ENCODE peak calls at places on chromosomes 12 and 14, in six cellular contexts. K is fibroblast of lung, I is spleen, S is esophagus squamous epithelium, E is heart left ventricle, U is pancreas. Y is an unnamed sample. For H3K4me1 and H3K9me3, the result is how much of the 10 kb centered on the place peaks cover.

GRCh38 chr14:61893371-61893940 is 131.2 kb downstream of the SNAPC1 start:
- DNase-seq in U (no peak), E (no peak), I (no peak), K (no peak), S (no peak), Y (no peak)

GRCh38 chr12:47145188-47145587 is 65.4 kb upstream of the AMIGO2 start:
- DNase-seq in I (no peak), S (no peak), E (no peak), U (no peak), K (no peak), Y (no peak)

GRCh38 chr12:122643207-122643805 is 59.9 kb downstream of the HCAR2 start:
- DNase-seq in S (no peak), I (no peak), U (no peak), K (no peak), E (no peak), Y (no peak)

GRCh38 chr12:1584326-1584725 is 10.1 kb downstream of the FBXL14 start:
- DNase-seq in U (no peak), S (no peak), E (no peak), K (no peak), I (no peak), Y (no peak)

GRCh38 chr14:67623114-67623513 is 3.4 kb downstream of the ARG2 start:
- DNase-seq in S (no peak), U (no peak), E (no peak), I (no peak), K (peak), Y (no peak)

GRCh38 chr14:103123128-103123633 is at the start of gene TNFAIP2:
- DNase-seq in S (no peak), E (peak), U (no peak), I (peak), K (no peak), Y (no peak)

GRCh38 chr12:65335021-65335714 is 56.7 kb downstream of the MSRB3 start:
- DNase-seq in E (peak), S (no peak), K (peak), U (no peak), I (no peak), Y (peak)

GRCh38 chr14:69547701-69548348 is 26.8 kb downstream of the CCDC177 start:
- DNase-seq in U (no peak), I (no peak), S (no peak), E (no peak), K (peak), Y (no peak)

GRCh38 chr12:69024413-69024812 is 91.4 kb upstream of the CPM start:
- DNase-seq in I (no peak), S (no peak), E (no peak), K (peak), U (peak), Y (no peak)

GRCh38 chr12:41189395-41190251 is 1.5 kb downstream of the PDZRN4 start:
- DNase-seq in I (no peak), K (no peak), E (no peak), S (no peak), U (no peak), Y (no peak)

GRCh38 chr14:97332591-97332984 is 535.4 kb downstream of the VRK1 start:
- DNase-seq in K (no peak), I (no peak), E (no peak), S (no peak), U (no peak), Y (no peak)

GRCh38 chr14:74963705-74964271 is 8.4 kb upstream of the PGF start:
- DNase-seq in E (no peak), S (no peak), I (peak), U (no peak), K (peak), Y (no peak)

GRCh38 chr14:80954771-80955299 is 586 bp upstream of the TSHR start:
- DNase-seq in E (peak), U (peak), I (peak), K (peak), S (no peak), Y (peak)

GRCh38 chr14:104390941-104391901 is 188.3 kb upstream of the C14orf180 start:
- DNase-seq in I (peak), S (no peak), K (no peak), E (peak), U (no peak), Y (no peak)

GRCh38 chr12:85489194-85489593 is 209.2 kb downstream of the ALX1 start:
- DNase-seq in E (no peak), I (no peak), U (no peak), S (no peak), K (no peak), Y (no peak)

GRCh38 chr14:61644834-61645233 is 50.5 kb upstream of the HIF1A start:
- DNase-seq in U (no peak), S (no peak), I (no peak), E (no peak), K (peak), Y (no peak)

GRCh38 chr12:39966738-39967137 is 139.1 kb downstream of the SLC2A13 start:
- DNase-seq in E (no peak), U (no peak), K (no peak), S (no peak), I (no peak), Y (no peak)

GRCh38 chr12:1777798-1778197 is 42.6 kb upstream of the LRTM2 start:
- DNase-seq in E (no peak), I (no peak), K (peak), U (no peak), S (no peak), Y (no peak)

GRCh38 chr14:89648924-89649323 is 231.9 kb upstream of the FOXN3 start:
- DNase-seq in S (no peak), I (no peak), K (no peak), U (no peak), E (no peak), Y (no peak)

GRCh38 chr12:94795520-94795919 is 145.2 kb upstream of the TMCC3 start:
- DNase-seq in K (peak), E (no peak), S (no peak), U (no peak), I (no peak), Y (peak)

DNA sequence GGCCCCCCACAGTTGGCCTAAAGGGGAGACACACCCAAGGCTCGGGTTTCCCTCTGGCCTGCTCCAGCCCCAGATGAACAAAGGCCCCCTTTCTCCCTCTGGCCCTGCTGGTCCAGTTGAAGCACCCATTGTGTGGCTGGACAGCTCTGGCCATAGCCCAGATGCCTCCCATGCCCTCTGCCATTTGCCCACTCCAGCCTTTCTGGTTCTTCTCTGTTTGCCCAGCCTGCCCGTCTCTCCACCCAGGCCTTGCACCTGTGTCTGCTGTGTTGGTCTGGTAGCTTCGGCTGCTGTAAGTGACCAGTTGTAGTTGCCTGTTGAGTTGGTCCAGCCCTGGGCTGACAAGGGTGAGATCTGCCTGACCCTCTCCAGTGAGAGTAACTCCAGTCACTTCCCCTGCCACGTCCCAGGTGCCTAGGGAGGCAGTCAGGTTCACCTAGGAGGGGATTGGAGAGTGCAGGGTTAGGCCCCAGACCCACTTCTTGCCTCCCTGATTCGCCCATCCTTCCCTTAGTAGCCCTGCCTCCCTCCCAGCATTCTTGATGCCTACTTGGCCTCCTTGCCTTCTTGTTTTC is 3.0 kb downstream of the B4GALNT1 start:
- DNase-seq in E (no peak), S (no peak), U (no peak), I (no peak), K (no peak), Y (no peak)
- H3K4me3 ChIP-seq in E (no peak), S (no peak), U (no peak), I (no peak), K (no peak), Y (no peak)

GRCh38 chr12:132565365-132565764 is 45.0 kb downstream of the LRCOL1 start:
- DNase-seq in K (no peak), I (no peak), S (no peak), U (no peak), E (no peak), Y (no peak)
- H3K4me1 ChIP-seq in K (under half), I (under half), S (under half), U (under half), E (under half), Y (under half)

GRCh38 chr12:30425445-30425844 is 270.2 kb downstream of the IPO8 start:
- DNase-seq in K (no peak), I (no peak), S (no peak), U (no peak), E (no peak), Y (no peak)
- H3K9me3 ChIP-seq in K (under half), I (under half), S (under half), U (under half), E (under half), Y (under half)

GRCh38 chr12:62605972-62606371 is 139.3 kb downstream of the MON2 start:
- DNase-seq in S (no peak), U (no peak), E (no peak), K (no peak), I (no peak), Y (no peak)
- H3K4me3 ChIP-seq in S (no peak), U (no peak), E (no peak), K (peak), I (peak), Y (no peak)

DNA sequence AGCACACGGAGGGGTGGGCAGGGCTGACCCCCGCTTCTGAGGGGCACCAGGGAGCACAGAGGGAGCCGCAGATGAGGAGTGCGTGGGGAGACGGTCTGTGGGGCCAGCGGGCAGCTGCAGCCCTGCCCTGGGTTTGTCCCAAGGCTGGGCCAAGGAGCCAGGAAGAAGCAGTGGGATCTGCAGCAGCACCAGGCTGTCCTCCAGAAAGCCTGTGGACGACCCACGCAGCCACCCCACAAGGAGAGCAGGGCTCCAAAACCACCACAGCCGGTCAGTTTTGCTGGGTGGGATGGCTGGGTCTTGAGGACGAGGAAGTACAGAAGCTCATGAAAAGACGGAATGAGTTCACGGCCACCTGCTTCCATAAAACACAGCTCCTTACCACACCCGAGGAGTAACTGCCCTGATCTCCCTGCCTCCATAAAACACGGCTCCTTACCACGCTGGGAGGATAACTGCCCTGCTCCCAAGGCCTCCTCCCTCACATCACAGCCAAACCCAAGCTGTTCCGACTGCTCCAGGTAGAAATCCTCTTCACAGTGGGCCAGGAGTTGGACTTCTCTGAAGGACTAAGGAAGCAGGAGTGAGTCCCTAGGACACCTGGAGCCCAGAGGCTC is 9.9 kb upstream of the GOLGA3 start:
- DNase-seq in E (no peak), S (no peak), K (no peak), U (no peak), I (no peak), Y (no peak)
- H3K4me1 ChIP-seq in E (under half), S (under half), K (under half), U (under half), I (under half), Y (under half)

GRCh38 chr14:20195911-20196310 is 5.2 kb downstream of the OR11G2 start:
- DNase-seq in K (no peak), E (no peak), S (no peak), I (no peak), U (no peak), Y (no peak)

GRCh38 chr14:20197459-20197858 is 6.8 kb downstream of the OR11G2 start:
- DNase-seq in I (no peak), E (no peak), K (no peak), S (no peak), U (no peak), Y (no peak)

GRCh38 chr14:20190596-20190995 is at the start of gene OR11G2:
- DNase-seq in K (no peak), E (no peak), S (no peak), U (no peak), I (no peak), Y (no peak)

GRCh38 chr14:20191396-20191795 is 700 bp downstream of the OR11G2 start:
- DNase-seq in U (no peak), I (no peak), S (no peak), K (no peak), E (no peak), Y (no peak)

GRCh38 chr14:20194101-20194500 is 3.4 kb downstream of the OR11G2 start:
- DNase-seq in E (no peak), S (no peak), U (no peak), K (no peak), I (no peak), Y (no peak)
- H3K9me3 ChIP-seq in E (under half), S (under half), U (under half), K (under half), I (under half), Y (under half)

DNA sequence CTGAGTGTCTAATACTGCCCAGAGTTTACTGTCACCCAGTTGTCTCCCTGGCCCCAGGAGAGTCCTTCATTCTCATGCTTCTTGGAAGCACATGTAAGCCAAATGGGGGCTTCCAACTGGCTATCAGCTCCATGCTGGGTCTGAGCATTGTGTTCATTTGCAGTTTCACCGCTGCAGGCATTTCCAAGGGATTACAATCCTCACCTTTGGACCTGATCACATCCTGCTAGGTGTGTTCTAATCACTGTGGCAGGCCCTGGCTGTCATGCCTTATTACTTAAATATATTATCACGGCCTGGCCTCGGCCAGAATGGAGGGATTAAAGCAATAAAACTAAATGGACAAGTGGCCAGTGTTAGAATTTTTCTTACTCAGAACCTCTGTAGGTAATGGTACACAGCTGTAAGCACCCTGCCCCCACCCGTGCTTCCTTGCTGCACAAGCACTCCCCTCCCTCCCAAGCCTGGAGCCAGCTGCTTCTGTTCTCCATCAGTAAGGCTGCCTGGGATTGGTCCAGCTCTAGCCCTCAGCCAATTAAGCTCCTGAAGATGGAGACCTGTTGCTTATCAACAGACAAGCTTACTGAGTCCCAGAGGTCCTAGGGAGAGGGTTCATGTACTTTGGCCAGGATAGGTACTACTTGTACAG is 175.9 kb upstream of the RBM19 start:
- DNase-seq in I (no peak), S (no peak), E (no peak), K (no peak), U (no peak), Y (peak)
- H3K4me3 ChIP-seq in I (no peak), S (no peak), E (no peak), K (no peak), U (no peak), Y (no peak)

DNA sequence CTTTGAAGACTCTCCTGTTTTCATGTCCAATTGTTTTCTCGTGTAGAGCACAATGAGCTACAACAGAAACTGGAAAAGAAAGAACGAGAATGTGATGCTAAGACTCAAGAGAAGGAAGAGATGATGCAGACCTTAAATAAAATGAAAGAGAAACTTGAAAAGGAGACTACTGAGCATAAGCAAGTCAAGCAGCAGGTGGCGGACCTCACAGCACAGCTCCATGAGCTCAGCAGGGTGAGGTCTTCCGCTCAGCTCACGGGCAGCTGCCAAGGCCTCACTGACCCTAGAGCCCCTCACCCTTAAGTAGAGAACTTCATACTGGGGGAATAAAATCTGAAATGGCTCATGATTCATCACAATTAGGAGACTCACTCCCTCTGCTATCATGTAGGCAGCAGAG is 134.7 kb downstream of the GPR135 start:
- DNase-seq in E (no peak), K (no peak), U (no peak), S (no peak), I (no peak), Y (no peak)
- H3K4me1 ChIP-seq in E (under half), K (under half), U (under half), S (under half), I (under half), Y (under half)